ENCODE peak calls at places on chromosomes 11 and 22, in four cellular contexts. D is stomach, G is cardiac muscle cell, F is tibial nerve. P is an unnamed sample.

GRCh38 chr11:129853508-129854228 is 38.0 kb downstream of the TMEM45B start:
- DNase-seq in D (peak), G (no peak), F (peak), P (no peak)

GRCh38 chr11:116170526-116171120 is 602.2 kb downstream of the BUD13 start:
- DNase-seq in D (no peak), G (no peak), F (no peak), P (no peak)

GRCh38 chr22:38317995-38318715 is 922 bp upstream of the CSNK1E start:
- DNase-seq in D (peak), G (no peak), F (peak), P (no peak)

GRCh38 chr11:61697093-61697492 is 16.9 kb downstream of the DAGLA start:
- DNase-seq in D (no peak), G (no peak), F (no peak), P (no peak)

GRCh38 chr11:46416656-46417055 is 25.1 kb upstream of the CHRM4 start:
- DNase-seq in D (no peak), G (no peak), F (no peak), P (no peak)

GRCh38 chr11:95487938-95488337 is 256.9 kb upstream of the SESN3 start:
- DNase-seq in D (no peak), G (no peak), F (no peak), P (no peak)

GRCh38 chr11:119237515-119237914 is 31.4 kb downstream of the CBL start:
- DNase-seq in D (no peak), G (no peak), F (no peak), P (no peak)

GRCh38 chr11:12769834-12770345 is 95.7 kb downstream of the TEAD1 start:
- DNase-seq in D (no peak), G (no peak), F (no peak), P (peak)

GRCh38 chr11:2383823-2384722 is 7.0 kb downstream of the CD81 start:
- DNase-seq in D (no peak), G (no peak), F (no peak), P (no peak)

GRCh38 chr22:30250713-30251267 is 4.2 kb upstream of the LIF start:
- DNase-seq in D (peak), G (no peak), F (no peak), P (no peak)

GRCh38 chr11:30310623-30311022 is 12.3 kb upstream of the ARL14EP start:
- DNase-seq in D (no peak), G (no peak), F (no peak), P (no peak)

GRCh38 chr11:697028-697491 is 1.4 kb downstream of the TMEM80 start:
- DNase-seq in D (no peak), G (no peak), F (no peak), P (no peak)

GRCh38 chr11:132043714-132044113 is 673.3 kb downstream of the NTM start:
- DNase-seq in D (no peak), G (no peak), F (no peak), P (no peak)

GRCh38 chr11:116701297-116701801 is 71.4 kb downstream of the BUD13 start:
- DNase-seq in D (peak), G (no peak), F (no peak), P (no peak)

GRCh38 chr22:50045211-50046018 is 12.7 kb downstream of the TTLL8 start:
- DNase-seq in D (no peak), G (no peak), F (no peak), P (no peak)

GRCh38 chr11:114166897-114167323 is 107.4 kb downstream of the ZBTB16 start:
- DNase-seq in D (no peak), G (no peak), F (peak), P (peak)

GRCh38 chr11:73914284-73914683 is 36.5 kb upstream of the DNAJB13 start:
- DNase-seq in D (no peak), G (peak), F (no peak), P (no peak)

GRCh38 chr11:116162541-116163230 is 610.1 kb downstream of the BUD13 start:
- DNase-seq in D (no peak), G (no peak), F (no peak), P (no peak)

GRCh38 chr11:74057251-74058151 is 48.6 kb upstream of the UCP3 start:
- DNase-seq in D (no peak), G (no peak), F (no peak), P (no peak)

GRCh38 chr11:26286472-26287066 is 45.4 kb upstream of the ANO3 start:
- DNase-seq in D (no peak), G (peak), F (no peak), P (no peak)

GRCh38 chr11:16605971-16606783 is 132.3 kb upstream of the C11orf58 start:
- DNase-seq in D (peak), G (peak), F (peak), P (peak)

GRCh38 chr11:16603245-16603644 is 135.2 kb upstream of the C11orf58 start:
- DNase-seq in D (no peak), G (no peak), F (no peak), P (no peak)

GRCh38 chr11:16603890-16604783 is 134.3 kb upstream of the C11orf58 start:
- DNase-seq in D (peak), G (peak), F (peak), P (no peak)

GRCh38 chr11:16605440-16605970 is 132.9 kb upstream of the C11orf58 start:
- DNase-seq in D (peak), G (peak), F (peak), P (no peak)

GRCh38 chr11:16604784-16605439 is 133.5 kb upstream of the C11orf58 start:
- DNase-seq in D (peak), G (peak), F (peak), P (no peak)
- H3K27ac ChIP-seq in D (peak), G (peak), F (peak), P (peak)

GRCh38 chr11:32847511-32847910 is 17.8 kb downstream of the PRRG4 start:
- DNase-seq in D (no peak), G (no peak), F (no peak), P (no peak)

GRCh38 chr11:32851251-32851650 is 21.5 kb downstream of the PRRG4 start:
- DNase-seq in D (no peak), G (no peak), F (no peak), P (no peak)

DNA sequence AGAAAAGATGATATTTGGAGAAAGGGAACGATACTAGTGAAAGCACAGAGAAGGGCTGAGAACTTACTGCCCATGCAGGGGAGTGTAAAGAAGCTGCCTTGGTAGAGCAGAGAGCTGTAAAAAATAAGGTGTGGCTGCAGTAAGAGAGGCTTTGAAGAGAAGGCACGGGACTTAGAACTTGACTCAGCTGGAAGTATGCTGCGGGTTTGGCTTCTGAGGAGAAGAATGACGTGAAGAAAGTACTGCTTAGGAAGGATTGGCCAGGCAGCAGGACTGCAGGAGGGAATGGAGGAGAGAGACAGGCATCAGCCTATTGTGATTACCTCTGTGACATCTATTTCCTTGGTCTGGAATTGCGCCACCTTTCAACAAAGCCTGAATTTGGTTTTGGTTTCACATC is 22.4 kb downstream of the PRRG4 start:
- DNase-seq in D (no peak), G (no peak), F (no peak), P (no peak)
- H3K4me3 ChIP-seq in D (no peak), G (no peak), F (no peak), P (no peak)

GRCh38 chr11:19683862-19684491 is 28.7 kb upstream of the NAV2 start:
- DNase-seq in D (no peak), G (no peak), F (no peak), P (no peak)

GRCh38 chr11:19686234-19686633 is 26.4 kb upstream of the NAV2 start:
- DNase-seq in D (no peak), G (no peak), F (no peak), P (no peak)

GRCh38 chr11:19689281-19689975 is 23.2 kb upstream of the NAV2 start:
- DNase-seq in D (no peak), G (no peak), F (no peak), P (no peak)

GRCh38 chr11:19690885-19691284 is 21.8 kb upstream of the NAV2 start:
- DNase-seq in D (no peak), G (no peak), F (no peak), P (no peak)

GRCh38 chr11:19687372-19687771 is 25.3 kb upstream of the NAV2 start:
- DNase-seq in D (no peak), G (no peak), F (no peak), P (no peak)
- H3K27ac ChIP-seq in D (no peak), G (no peak), F (no peak), P (no peak)

GRCh38 chr11:85811624-85812023 is 683 bp upstream of the SYTL2 start:
- DNase-seq in D (no peak), G (no peak), F (no peak), P (no peak)
- H3K4me3 ChIP-seq in D (peak), G (peak), F (peak), P (peak)

P was measured in SK-N-MC.